ENCODE peak calls at places on chromosomes 7 and 10, in six cellular contexts. N is psoas muscle; B is right atrium auricular region; H is CD8-positive, alpha-beta memory T cell; Y is OCI-LY7; R is heart left ventricle. S is an unnamed sample.

GRCh38 chr10:123718544-123719060 is 52.4 kb downstream of the GPR26 start:
- DNase-seq in N (no peak), B (no peak), H (no peak), Y (no peak), R (no peak), S (no peak)

GRCh38 chr7:39353615-39354376 is 212.4 kb upstream of the YAE1 start:
- DNase-seq in N (no peak), B (no peak), H (no peak), Y (no peak), R (no peak), S (no peak)

GRCh38 chr7:21422747-21423146 is 5.1 kb upstream of the SP4 start:
- DNase-seq in N (no peak), B (no peak), H (no peak), Y (no peak), R (no peak), S (no peak)

GRCh38 chr7:70383947-70384475 is 747.9 kb upstream of the GALNT17 start:
- DNase-seq in N (no peak), B (no peak), H (no peak), Y (no peak), R (no peak), S (no peak)

GRCh38 chr7:138937484-138937883 is 43.7 kb downstream of the KIAA1549 start:
- DNase-seq in N (no peak), B (no peak), H (no peak), Y (no peak), R (no peak), S (no peak)

GRCh38 chr7:28270536-28270935 is 89.9 kb upstream of the JAZF1 start:
- DNase-seq in N (no peak), B (no peak), H (no peak), Y (no peak), R (no peak), S (no peak)

GRCh38 chr10:13271552-13272163 is 28.2 kb downstream of the PHYH start:
- DNase-seq in N (peak), B (no peak), H (peak), Y (peak), R (no peak), S (peak)

GRCh38 chr10:3805791-3806381 is 20.9 kb upstream of the KLF6 start:
- DNase-seq in N (peak), B (peak), H (peak), Y (peak), R (peak), S (no peak)

GRCh38 chr10:99548041-99548530 is 15.3 kb downstream of the NKX2-3 start:
- DNase-seq in N (no peak), B (no peak), H (no peak), Y (peak), R (no peak), S (no peak)

GRCh38 chr10:3499120-3499519 is 285.9 kb downstream of the KLF6 start:
- DNase-seq in N (no peak), B (no peak), H (no peak), Y (no peak), R (no peak), S (no peak)

GRCh38 chr7:111357691-111358090 is 204.6 kb downstream of the IMMP2L start:
- DNase-seq in N (no peak), B (no peak), H (no peak), Y (no peak), R (no peak), S (no peak)

GRCh38 chr7:43553999-43554398 is 28.9 kb upstream of the STK17A start:
- DNase-seq in N (no peak), B (no peak), H (no peak), Y (no peak), R (peak), S (no peak)

GRCh38 chr7:127629268-127629854 is 11.4 kb upstream of the PAX4 start:
- DNase-seq in N (no peak), B (no peak), H (peak), Y (peak), R (no peak), S (no peak)

GRCh38 chr10:71888623-71889387 is 37.8 kb upstream of the PSAP start:
- DNase-seq in N (peak), B (peak), H (no peak), Y (peak), R (peak), S (peak)

GRCh38 chr10:27717851-27718250 is 27.8 kb downstream of the MKX start:
- DNase-seq in N (no peak), B (no peak), H (no peak), Y (no peak), R (no peak), S (no peak)

GRCh38 chr10:788796-789748 is 99.6 kb upstream of the DIP2C start:
- DNase-seq in N (peak), B (peak), H (no peak), Y (no peak), R (peak), S (peak)

GRCh38 chr10:86355571-86356038 is 11.0 kb downstream of the GRID1 start:
- DNase-seq in N (peak), B (no peak), H (no peak), Y (peak), R (peak), S (peak)

GRCh38 chr7:134454277-134454676 is 4.6 kb downstream of the AKR1B1 start:
- DNase-seq in N (no peak), B (no peak), H (no peak), Y (no peak), R (no peak), S (no peak)

GRCh38 chr7:100200693-100201092 is 19.1 kb upstream of the PVRIG start:
- DNase-seq in N (no peak), B (no peak), H (no peak), Y (no peak), R (no peak), S (no peak)

GRCh38 chr10:3503299-3503698 is 281.7 kb downstream of the KLF6 start:
- DNase-seq in N (no peak), B (no peak), H (no peak), Y (no peak), R (no peak), S (no peak)

GRCh38 chr7:40793132-40793531 is 658.3 kb downstream of the SUGCT start:
- DNase-seq in N (no peak), B (no peak), H (no peak), Y (no peak), R (no peak), S (no peak)

GRCh38 chr10:80474920-80475319 is 20.8 kb downstream of the TSPAN14 start:
- DNase-seq in N (no peak), B (no peak), H (no peak), Y (no peak), R (no peak), S (no peak)

DNA sequence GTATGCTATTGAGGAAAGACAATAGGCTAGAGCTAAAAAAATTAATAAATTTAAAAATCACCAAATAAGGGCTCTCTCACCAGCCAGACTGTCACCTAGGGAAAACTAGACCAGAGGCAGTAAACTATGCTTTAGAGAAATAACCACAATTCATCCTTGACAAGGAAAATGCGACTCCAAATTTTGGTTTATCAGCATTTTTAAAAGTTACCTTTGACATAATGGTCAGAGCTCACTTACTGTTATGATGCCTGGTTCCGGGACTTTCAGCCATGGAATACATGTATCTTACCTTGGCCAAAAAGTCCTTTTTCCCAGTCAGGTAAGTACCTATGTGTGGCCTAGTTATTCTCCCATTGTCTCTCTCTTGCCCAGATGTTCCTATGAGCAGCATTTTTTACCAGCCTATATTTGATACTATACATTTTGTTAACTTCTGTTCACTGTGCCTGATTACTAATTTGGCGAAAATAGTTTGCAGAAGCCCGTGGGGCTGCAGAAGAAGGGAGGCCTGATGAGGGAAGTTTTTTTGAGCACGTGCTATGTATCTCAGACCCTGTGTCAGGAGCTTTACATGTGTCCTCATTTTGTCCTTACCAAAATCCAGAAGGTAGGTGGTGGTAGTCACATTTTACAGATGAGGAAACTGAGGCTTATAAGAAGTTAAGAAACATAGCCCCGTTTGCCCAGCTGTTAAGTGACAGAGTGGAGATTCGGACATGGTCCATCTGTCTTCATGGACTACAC is 149.7 kb downstream of the CELF2 start:
- DNase-seq in N (no peak), B (no peak), H (no peak), Y (no peak), R (no peak), S (no peak)
- H3K27ac ChIP-seq in N (no peak), B (peak), H (peak), Y (no peak), R (peak), S (peak)

DNA sequence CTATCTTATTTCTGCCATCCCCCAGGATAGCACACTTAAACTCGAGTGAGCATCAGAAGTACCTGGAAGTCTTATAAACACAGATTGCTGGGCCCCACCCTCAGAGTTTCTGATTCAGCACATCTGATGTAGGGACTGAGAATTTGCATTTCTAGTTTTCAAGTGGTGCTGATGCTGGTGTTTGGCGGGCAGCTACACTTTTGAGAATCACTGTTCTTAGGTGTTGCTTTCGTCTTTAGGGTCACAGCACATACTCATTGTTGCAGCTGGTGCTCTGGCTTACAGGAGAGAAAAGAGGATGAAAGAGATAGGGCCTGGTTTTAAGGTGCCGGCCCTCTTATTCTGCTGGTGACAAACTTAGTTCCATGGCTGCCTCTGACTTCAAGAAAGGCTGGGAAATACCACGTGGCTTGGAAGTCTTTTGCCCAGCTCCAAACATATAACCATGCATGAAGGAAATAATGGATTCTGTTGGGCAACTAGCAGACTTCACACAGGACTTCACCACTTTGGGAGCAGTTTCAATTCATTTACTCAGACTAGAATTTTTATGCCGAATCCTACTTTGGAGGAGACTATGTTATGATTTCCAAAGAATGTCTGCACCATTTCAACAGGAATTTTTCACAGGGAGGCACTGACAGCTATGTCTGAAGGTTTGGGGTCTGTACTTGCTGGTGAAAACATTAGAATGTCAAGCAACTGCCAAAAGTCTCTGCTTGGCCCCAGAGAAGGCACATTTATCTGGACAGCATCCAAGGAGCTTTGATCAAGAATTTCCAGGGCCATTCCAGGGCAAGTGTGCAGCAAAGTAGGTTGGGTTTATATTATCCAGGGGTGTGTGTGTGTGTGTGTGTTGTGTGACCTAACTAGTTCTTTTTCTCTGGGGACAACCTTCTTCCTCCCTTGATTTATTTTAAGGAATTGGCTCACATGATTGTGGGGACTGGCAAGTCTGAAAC is 6.9 kb upstream of the MINDY4 start:
- DNase-seq in N (no peak), B (peak), H (no peak), Y (no peak), R (peak), S (no peak)
- H3K27ac ChIP-seq in N (no peak), B (peak), H (no peak), Y (no peak), R (peak), S (no peak)

DNA sequence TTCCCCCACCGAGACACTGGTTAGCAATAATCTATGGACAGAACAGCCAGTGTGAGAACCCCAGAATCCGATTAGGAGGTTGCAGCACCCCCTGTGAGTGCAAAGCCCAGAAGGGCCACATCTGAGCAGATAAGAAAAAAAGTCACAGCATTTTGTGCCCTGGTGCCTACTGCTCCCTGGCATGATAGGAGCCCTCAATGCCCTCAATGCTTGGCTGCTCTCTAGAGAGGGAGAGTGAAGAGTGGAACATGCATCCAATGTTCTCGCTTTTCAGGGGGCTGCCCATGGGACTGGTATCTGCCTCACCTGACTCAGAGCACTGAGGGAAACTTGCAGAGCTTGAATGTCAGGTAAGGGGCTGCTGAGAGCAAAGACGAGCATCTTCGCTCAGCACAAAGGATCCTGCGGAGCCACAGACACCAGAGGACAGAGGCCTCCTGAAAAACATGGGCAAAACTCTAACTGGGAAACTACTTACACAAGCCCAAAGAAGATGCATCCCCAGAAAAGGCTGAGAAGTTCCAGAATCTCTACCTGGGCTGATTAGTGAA is 98.0 kb upstream of the FAM20C start:
- DNase-seq in N (no peak), B (no peak), H (no peak), Y (no peak), R (no peak), S (no peak)
- H3K27ac ChIP-seq in N (no peak), B (no peak), H (no peak), Y (no peak), R (no peak), S (no peak)

DNA sequence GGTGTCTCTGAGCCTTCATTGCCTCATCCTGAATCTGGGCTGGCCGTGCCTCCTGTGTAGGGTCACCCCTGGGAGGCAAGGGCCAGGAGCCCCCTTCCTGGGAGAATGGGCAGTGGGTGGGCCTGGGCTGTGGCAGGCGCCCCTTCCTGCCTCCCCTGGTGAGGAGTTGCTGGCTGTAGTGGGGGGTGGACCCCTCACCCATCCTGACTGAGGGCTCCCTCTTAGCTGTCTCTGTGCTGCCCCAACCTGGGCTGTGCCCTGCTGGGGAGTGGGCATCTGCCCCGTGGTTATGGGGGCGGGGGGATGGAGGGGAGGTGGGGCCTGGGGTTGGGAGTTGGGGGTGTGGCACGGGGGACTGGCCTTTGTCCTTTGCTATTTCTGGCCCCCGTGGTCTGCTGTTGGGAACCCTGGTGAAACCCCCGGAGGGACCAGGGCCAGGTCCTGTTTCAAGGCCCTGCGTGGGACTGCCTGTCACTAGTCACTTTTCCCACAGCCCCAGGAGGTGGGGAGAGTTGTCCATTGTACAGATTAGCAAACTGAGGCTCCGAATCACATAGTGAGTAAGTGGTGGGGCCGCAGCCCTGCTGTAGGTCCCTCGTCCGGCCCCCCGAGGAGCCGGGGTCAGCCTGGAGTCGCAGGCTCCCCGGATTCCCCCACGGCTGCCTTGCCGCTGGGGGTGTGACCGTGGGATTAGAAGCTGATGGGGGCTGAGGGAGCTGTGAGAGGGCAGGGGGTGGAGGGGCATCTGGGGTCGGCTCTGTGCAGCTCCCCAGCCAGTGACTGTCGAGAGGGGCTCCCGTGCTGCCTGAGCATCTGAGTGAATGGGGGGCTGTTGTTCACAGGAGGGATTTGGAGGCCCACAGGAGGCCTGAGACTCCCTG is 2.7 kb downstream of the TTYH3 start:
- DNase-seq in N (no peak), B (no peak), H (no peak), Y (no peak), R (no peak), S (no peak)
- H3K27ac ChIP-seq in N (no peak), B (peak), H (no peak), Y (no peak), R (peak), S (peak)

GRCh38 chr10:59561397-59562121 is 148.1 kb downstream of the SLC16A9 start:
- DNase-seq in N (no peak), B (no peak), H (no peak), Y (no peak), R (no peak), S (peak)
- H3K27ac ChIP-seq in N (no peak), B (no peak), H (no peak), Y (no peak), R (no peak), S (no peak)

GRCh38 chr10:126908225-126908624 is 3.0 kb downstream of the DOCK1 start:
- DNase-seq in N (no peak), B (no peak), H (no peak), Y (no peak), R (no peak), S (no peak)
- H3K27ac ChIP-seq in N (no peak), B (no peak), H (no peak), Y (no peak), R (peak), S (peak)

GRCh38 chr7:37550426-37550825 is 101.8 kb upstream of the ELMO1 start:
- DNase-seq in N (no peak), B (no peak), H (no peak), Y (no peak), R (no peak), S (no peak)
- H3K27ac ChIP-seq in N (no peak), B (no peak), H (no peak), Y (no peak), R (no peak), S (no peak)

S was measured in dorsolateral prefrontal cortex.